ENCODE peak calls at places on chromosomes 12 and 14, in seven cellular contexts. One of them, this sample, is unnamed.
A peak's percentile ranks its signal among the peaks of the same experiment; 100 is the strongest.

GRCh38 chr14:58427289-58428010 is at the start of the genes KIAA0586 and TIMM9:
- DNase-seq in GM12892: peak; percentile 63
- DNase-seq in NCI-H748 treated with DMSO at 0.1 percent for 48 hours: peak; percentile 98
- DNase-seq in GM23338: peak; percentile 98
- DNase-seq in foreskin fibroblast: peak; percentile 96
- DNase-seq in ELR: peak; percentile 99
- DNase-seq in fibroblast of the conjunctiva: peak; percentile 98
- DNase-seq in this sample: peak; percentile 99

GRCh38 chr14:25833341-25834121 is 764.3 kb downstream of the NOVA1 start:
- DNase-seq in GM12892: no peak
- DNase-seq in NCI-H748 treated with DMSO at 0.1 percent for 48 hours: peak; percentile 58
- DNase-seq in GM23338: peak; percentile 74
- DNase-seq in foreskin fibroblast: no peak
- DNase-seq in ELR: no peak
- DNase-seq in fibroblast of the conjunctiva: peak; percentile 50
- DNase-seq in this sample: peak; percentile 60

GRCh38 chr12:83156800-83157199 is 470.1 kb downstream of the TMTC2 start:
- DNase-seq in GM12892: no peak
- DNase-seq in NCI-H748 treated with DMSO at 0.1 percent for 48 hours: no peak
- DNase-seq in GM23338: no peak
- DNase-seq in foreskin fibroblast: no peak
- DNase-seq in ELR: no peak
- DNase-seq in fibroblast of the conjunctiva: no peak
- DNase-seq in this sample: no peak

GRCh38 chr14:49982522-49982951 is 89.7 kb downstream of the ARF6 start:
- DNase-seq in GM12892: no peak
- DNase-seq in NCI-H748 treated with DMSO at 0.1 percent for 48 hours: no peak
- DNase-seq in GM23338: no peak
- DNase-seq in foreskin fibroblast: peak; percentile 94
- DNase-seq in ELR: peak; percentile 91
- DNase-seq in fibroblast of the conjunctiva: peak; percentile 76
- DNase-seq in this sample: no peak

GRCh38 chr12:34403706-34404376 is 381.5 kb downstream of the ALG10 start:
- DNase-seq in GM12892: no peak
- DNase-seq in NCI-H748 treated with DMSO at 0.1 percent for 48 hours: no peak
- DNase-seq in GM23338: no peak
- DNase-seq in foreskin fibroblast: no peak
- DNase-seq in ELR: no peak
- DNase-seq in fibroblast of the conjunctiva: no peak
- DNase-seq in this sample: no peak

GRCh38 chr12:75909714-75910451 is 121.7 kb downstream of the PHLDA1 start:
- DNase-seq in GM12892: no peak
- DNase-seq in NCI-H748 treated with DMSO at 0.1 percent for 48 hours: peak; percentile 74
- DNase-seq in GM23338: no peak
- DNase-seq in foreskin fibroblast: no peak
- DNase-seq in ELR: no peak
- DNase-seq in fibroblast of the conjunctiva: no peak
- DNase-seq in this sample: peak; percentile 32

GRCh38 chr12:75766263-75767160 is 255.1 kb upstream of the KRR1 start:
- DNase-seq in GM12892: no peak
- DNase-seq in NCI-H748 treated with DMSO at 0.1 percent for 48 hours: no peak
- DNase-seq in GM23338: peak; percentile 20
- DNase-seq in foreskin fibroblast: peak; percentile 82
- DNase-seq in ELR: peak; percentile 92
- DNase-seq in fibroblast of the conjunctiva: peak; percentile 18
- DNase-seq in this sample: no peak

GRCh38 chr12:96397756-96398421 is 2.4 kb downstream of the CDK17 start:
- DNase-seq in GM12892: no peak
- DNase-seq in NCI-H748 treated with DMSO at 0.1 percent for 48 hours: no peak
- DNase-seq in GM23338: no peak
- DNase-seq in foreskin fibroblast: no peak
- DNase-seq in ELR: peak; percentile 39
- DNase-seq in fibroblast of the conjunctiva: no peak
- DNase-seq in this sample: no peak

GRCh38 chr12:15336772-15337553 is 14.7 kb downstream of the PTPRO start:
- DNase-seq in GM12892: no peak
- DNase-seq in NCI-H748 treated with DMSO at 0.1 percent for 48 hours: no peak
- DNase-seq in GM23338: no peak
- DNase-seq in foreskin fibroblast: peak; percentile 51
- DNase-seq in ELR: peak; percentile 81
- DNase-seq in fibroblast of the conjunctiva: peak; percentile 2
- DNase-seq in this sample: no peak

GRCh38 chr12:78878866-78879265 is 14.3 kb downstream of the SYT1 start:
- DNase-seq in GM12892: no peak
- DNase-seq in NCI-H748 treated with DMSO at 0.1 percent for 48 hours: no peak
- DNase-seq in GM23338: no peak
- DNase-seq in foreskin fibroblast: no peak
- DNase-seq in ELR: no peak
- DNase-seq in fibroblast of the conjunctiva: no peak
- DNase-seq in this sample: no peak

GRCh38 chr14:104353921-104354701 is 215.7 kb downstream of the KIF26A start:
- DNase-seq in GM12892: no peak
- DNase-seq in NCI-H748 treated with DMSO at 0.1 percent for 48 hours: no peak
- DNase-seq in GM23338: no peak
- DNase-seq in foreskin fibroblast: no peak
- DNase-seq in ELR: no peak
- DNase-seq in fibroblast of the conjunctiva: no peak
- DNase-seq in this sample: no peak

GRCh38 chr14:103624860-103625259 is 4.2 kb upstream of the KLC1 start:
- DNase-seq in GM12892: no peak
- DNase-seq in NCI-H748 treated with DMSO at 0.1 percent for 48 hours: no peak
- DNase-seq in GM23338: no peak
- DNase-seq in foreskin fibroblast: peak; percentile 81
- DNase-seq in ELR: peak; percentile 97
- DNase-seq in fibroblast of the conjunctiva: no peak
- DNase-seq in this sample: no peak

GRCh38 chr12:90322006-90322405 is 613.4 kb upstream of the ATP2B1 start:
- DNase-seq in GM12892: no peak
- DNase-seq in NCI-H748 treated with DMSO at 0.1 percent for 48 hours: no peak
- DNase-seq in GM23338: no peak
- DNase-seq in foreskin fibroblast: no peak
- DNase-seq in ELR: no peak
- DNase-seq in fibroblast of the conjunctiva: no peak
- DNase-seq in this sample: no peak

GRCh38 chr12:2640281-2640680 is 154.5 kb upstream of the FKBP4 start:
- DNase-seq in GM12892: no peak
- DNase-seq in NCI-H748 treated with DMSO at 0.1 percent for 48 hours: no peak
- DNase-seq in GM23338: no peak
- DNase-seq in foreskin fibroblast: no peak
- DNase-seq in ELR: no peak
- DNase-seq in fibroblast of the conjunctiva: peak; percentile 68
- DNase-seq in this sample: no peak

This sample was measured in NCI-H345.